ENCODE peak calls at places on chromosomes 2 and 18, in four cellular contexts. One of them, this sample, is unnamed.

GRCh38 chr2:47321411-47322031 is 81.4 kb upstream of the MSH2 start:
- DNase-seq in GM12878: no peak
- DNase-seq in A549: no peak
- DNase-seq in K562: no peak
- DNase-seq in this sample: no peak

GRCh38 chr2:236776695-236777251 is 207.1 kb downstream of the ACKR3 start:
- DNase-seq in GM12878: no peak
- DNase-seq in A549: peak
- DNase-seq in K562: no peak
- DNase-seq in this sample: no peak

GRCh38 chr2:205723174-205723573 is 40.9 kb downstream of the NRP2 start:
- DNase-seq in GM12878: no peak
- DNase-seq in A549: no peak
- DNase-seq in K562: no peak
- DNase-seq in this sample: no peak

GRCh38 chr2:45681675-45682074 is 30.2 kb downstream of the PRKCE start:
- DNase-seq in GM12878: no peak
- DNase-seq in A549: peak
- DNase-seq in K562: no peak
- DNase-seq in this sample: no peak

GRCh38 chr2:95316466-95317122 is 19.4 kb downstream of the KCNIP3 start:
- DNase-seq in GM12878: no peak
- DNase-seq in A549: no peak
- DNase-seq in K562: no peak
- DNase-seq in this sample: no peak

GRCh38 chr2:239589855-239590254 is 189.0 kb upstream of the HDAC4 start:
- DNase-seq in GM12878: no peak
- DNase-seq in A549: no peak
- DNase-seq in K562: no peak
- DNase-seq in this sample: peak

GRCh38 chr18:23135679-23136325 is 517 bp downstream of the CABLES1 start:
- DNase-seq in GM12878: no peak
- DNase-seq in A549: no peak
- DNase-seq in K562: no peak
- DNase-seq in this sample: no peak

GRCh38 chr2:184154438-184154837 is 443.9 kb upstream of the ZNF804A start:
- DNase-seq in GM12878: no peak
- DNase-seq in A549: no peak
- DNase-seq in K562: no peak
- DNase-seq in this sample: no peak

GRCh38 chr2:191249131-191249813 is 4.1 kb downstream of the MYO1B start:
- DNase-seq in GM12878: no peak
- DNase-seq in A549: no peak
- DNase-seq in K562: no peak
- DNase-seq in this sample: no peak

GRCh38 chr2:10297950-10298349 is 4.8 kb upstream of the HPCAL1 start:
- DNase-seq in GM12878: no peak
- DNase-seq in A549: peak
- DNase-seq in K562: peak
- DNase-seq in this sample: peak

GRCh38 chr2:12008425-12009061 is 262.1 kb downstream of the LPIN1 start:
- DNase-seq in GM12878: peak
- DNase-seq in A549: peak
- DNase-seq in K562: no peak
- DNase-seq in this sample: no peak

GRCh38 chr2:73290049-73290839 is 3.1 kb downstream of the EGR4 start:
- DNase-seq in GM12878: no peak
- DNase-seq in A549: peak
- DNase-seq in K562: no peak
- DNase-seq in this sample: no peak

GRCh38 chr2:150466770-150467640 is 20.5 kb downstream of the RND3 start:
- DNase-seq in GM12878: no peak
- DNase-seq in A549: no peak
- DNase-seq in K562: no peak
- DNase-seq in this sample: no peak

GRCh38 chr2:210991107-210991506 is 434.7 kb downstream of the CPS1 start:
- DNase-seq in GM12878: no peak
- DNase-seq in A549: no peak
- DNase-seq in K562: no peak
- DNase-seq in this sample: no peak

GRCh38 chr2:47767880-47768609 is 14.9 kb upstream of the MSH6 start:
- DNase-seq in GM12878: no peak
- DNase-seq in A549: peak
- DNase-seq in K562: peak
- DNase-seq in this sample: peak

GRCh38 chr2:41821167-41821566 is 226.7 kb upstream of the PKDCC start:
- DNase-seq in GM12878: no peak
- DNase-seq in A549: no peak
- DNase-seq in K562: no peak
- DNase-seq in this sample: no peak

GRCh38 chr2:227106845-227107759 is 56.9 kb downstream of the COL4A4 start:
- DNase-seq in GM12878: no peak
- DNase-seq in A549: peak
- DNase-seq in K562: peak
- DNase-seq in this sample: no peak

GRCh38 chr2:126315840-126316239 is 340.1 kb upstream of the GYPC start:
- DNase-seq in GM12878: no peak
- DNase-seq in A549: no peak
- DNase-seq in K562: no peak
- DNase-seq in this sample: no peak

GRCh38 chr2:1427086-1427485 is 13.8 kb downstream of the TPO start:
- DNase-seq in GM12878: no peak
- DNase-seq in A549: no peak
- DNase-seq in K562: no peak
- DNase-seq in this sample: no peak

GRCh38 chr2:154740360-154740759 is 41.9 kb downstream of the KCNJ3 start:
- DNase-seq in GM12878: no peak
- DNase-seq in A549: no peak
- DNase-seq in K562: no peak
- DNase-seq in this sample: no peak

GRCh38 chr18:28541276-28541930 is 364.5 kb upstream of the CDH2 start:
- DNase-seq in GM12878: no peak
- DNase-seq in A549: no peak
- DNase-seq in K562: no peak
- DNase-seq in this sample: peak

GRCh38 chr2:240032406-240033329 is 2.4 kb upstream of the OR6B2 start:
- DNase-seq in GM12878: no peak
- DNase-seq in A549: no peak
- DNase-seq in K562: no peak
- DNase-seq in this sample: no peak

GRCh38 chr2:27566628-27567027 is 16.2 kb upstream of the ZNF512 start:
- DNase-seq in GM12878: no peak
- DNase-seq in A549: no peak
- DNase-seq in K562: no peak
- DNase-seq in this sample: no peak

GRCh38 chr2:101902169-101902568 is 89.6 kb upstream of the IL1R2 start:
- DNase-seq in GM12878: no peak
- DNase-seq in A549: no peak
- DNase-seq in K562: no peak
- DNase-seq in this sample: no peak

GRCh38 chr2:210792000-210792399 is 235.6 kb downstream of the CPS1 start:
- DNase-seq in GM12878: no peak
- DNase-seq in A549: no peak
- DNase-seq in K562: no peak
- DNase-seq in this sample: no peak

GRCh38 chr2:86204458-86204857 is 5.2 kb downstream of the MRPL35 start:
- DNase-seq in GM12878: no peak
- DNase-seq in A549: no peak
- DNase-seq in K562: peak
- DNase-seq in this sample: no peak

GRCh38 chr2:36246320-36246990 is 109.1 kb upstream of the CRIM1 start:
- DNase-seq in GM12878: peak
- DNase-seq in A549: no peak
- DNase-seq in K562: no peak
- DNase-seq in this sample: no peak

GRCh38 chr2:158412206-158412605 is 44.3 kb downstream of the CCDC148 start:
- DNase-seq in GM12878: no peak
- DNase-seq in A549: no peak
- DNase-seq in K562: no peak
- DNase-seq in this sample: no peak

GRCh38 chr2:143128681-143129580 is at the start of gene ARHGAP15:
- DNase-seq in GM12878: peak
- DNase-seq in A549: no peak
- DNase-seq in K562: peak
- DNase-seq in this sample: no peak

GRCh38 chr18:36372902-36373301 is 75.4 kb downstream of the FHOD3 start:
- DNase-seq in GM12878: no peak
- DNase-seq in A549: no peak
- DNase-seq in K562: no peak
- DNase-seq in this sample: no peak

GRCh38 chr2:3536682-3537632 is 17.6 kb upstream of the ADI1 start:
- DNase-seq in GM12878: no peak
- DNase-seq in A549: peak
- DNase-seq in K562: peak
- DNase-seq in this sample: peak

DNA sequence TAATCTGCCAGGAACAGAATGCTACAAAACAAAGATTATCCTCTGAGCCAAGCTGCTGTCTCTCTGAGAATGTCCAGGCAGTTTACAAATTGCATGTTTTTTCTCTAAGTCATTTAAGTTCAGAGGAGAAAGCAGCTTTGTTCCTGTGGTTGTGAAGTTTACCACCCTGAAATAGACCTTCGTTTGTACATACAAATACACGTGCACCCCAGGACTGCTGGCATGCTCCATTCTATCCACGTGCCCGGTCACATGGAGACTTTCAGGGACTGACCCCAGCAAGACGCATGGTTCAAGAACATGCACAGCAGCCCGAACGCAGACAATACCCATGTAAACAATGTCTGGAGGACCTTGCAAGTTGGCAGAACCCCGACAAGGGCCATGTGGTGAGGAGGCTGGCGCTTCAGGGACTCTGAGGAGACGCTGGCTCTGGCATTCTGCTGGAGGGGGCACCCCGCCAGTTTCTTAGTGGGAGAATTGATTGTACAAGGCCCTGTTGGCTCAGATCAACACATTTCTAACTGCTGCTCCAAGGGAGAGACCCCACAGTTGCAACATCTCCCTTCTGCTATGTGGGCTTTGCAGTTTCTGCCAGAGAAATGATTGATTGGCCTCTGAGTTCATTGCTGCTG is 33.3 kb downstream of the FAM178B start:
- DNase-seq in GM12878: no peak
- DNase-seq in A549: no peak
- DNase-seq in K562: no peak
- DNase-seq in this sample: peak
- TF ChIP-seq EP300 in GM12878: no peak
- TF ChIP-seq EP300 in A549: no peak
- TF ChIP-seq EP300 in K562: no peak
- TF ChIP-seq EP300 in this sample: peak

GRCh38 chr2:186968277-186968676 is 119.3 kb upstream of the ZSWIM2 start:
- DNase-seq in GM12878: peak
- DNase-seq in A549: no peak
- DNase-seq in K562: no peak
- DNase-seq in this sample: no peak

GRCh38 chr2:186962085-186962747 is 113.2 kb upstream of the ZSWIM2 start:
- DNase-seq in GM12878: no peak
- DNase-seq in A549: no peak
- DNase-seq in K562: no peak
- DNase-seq in this sample: no peak

GRCh38 chr2:186966015-186966414 is 117.0 kb upstream of the ZSWIM2 start:
- DNase-seq in GM12878: no peak
- DNase-seq in A549: no peak
- DNase-seq in K562: no peak
- DNase-seq in this sample: no peak
- TF ChIP-seq EP300 in GM12878: no peak
- TF ChIP-seq EP300 in A549: no peak
- TF ChIP-seq EP300 in K562: no peak
- TF ChIP-seq EP300 in this sample: no peak

GRCh38 chr2:237907144-237907543 is 47.7 kb downstream of the RAMP1 start:
- DNase-seq in GM12878: no peak
- DNase-seq in A549: no peak
- DNase-seq in K562: no peak
- DNase-seq in this sample: no peak

GRCh38 chr2:237901932-237902846 is 42.8 kb downstream of the RAMP1 start:
- DNase-seq in GM12878: no peak
- DNase-seq in A549: no peak
- DNase-seq in K562: no peak
- DNase-seq in this sample: peak

GRCh38 chr2:237909075-237909695 is 49.8 kb downstream of the RAMP1 start:
- DNase-seq in GM12878: no peak
- DNase-seq in A549: no peak
- DNase-seq in K562: no peak
- DNase-seq in this sample: peak

GRCh38 chr2:237900891-237901831 is 41.7 kb downstream of the RAMP1 start:
- DNase-seq in GM12878: no peak
- DNase-seq in A549: no peak
- DNase-seq in K562: no peak
- DNase-seq in this sample: peak

DNA sequence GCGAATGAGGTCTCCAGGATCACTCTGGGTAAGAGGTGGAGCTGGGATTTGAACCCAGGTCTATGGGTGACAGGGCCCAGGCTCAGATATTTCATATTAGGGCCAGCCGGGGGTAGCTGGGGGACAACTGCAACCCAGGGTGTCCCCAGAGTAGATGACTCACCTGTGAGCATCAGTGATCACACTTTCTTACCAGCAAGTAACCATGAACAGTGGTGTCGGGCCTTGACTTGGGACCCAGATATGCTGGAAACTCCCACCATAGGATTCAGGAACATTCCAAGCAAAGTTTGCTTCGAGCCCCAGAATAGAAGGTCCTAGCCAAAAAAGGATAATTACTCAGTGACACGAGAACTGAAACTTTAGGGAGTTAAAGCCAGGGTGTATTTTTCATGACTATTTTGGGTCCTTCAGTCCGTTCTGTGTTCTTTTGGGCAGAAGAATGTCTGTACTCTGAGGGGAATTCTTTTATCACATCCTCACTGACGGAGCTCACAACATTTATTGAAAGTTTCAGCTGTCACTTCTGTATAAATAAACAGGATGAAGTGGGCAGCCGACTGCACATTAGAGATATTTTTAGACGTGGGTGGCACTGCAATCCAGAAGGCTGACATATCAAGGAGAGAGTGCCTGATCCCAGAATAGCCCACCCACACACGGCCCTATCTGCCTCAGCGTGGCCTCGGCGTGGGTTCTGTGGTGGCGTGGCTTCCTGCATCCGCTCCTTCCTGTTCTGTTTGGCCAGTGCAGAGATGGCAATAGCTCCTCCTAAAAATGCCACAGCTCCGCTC is 45.6 kb downstream of the RAMP1 start:
- DNase-seq in GM12878: peak
- DNase-seq in A549: no peak
- DNase-seq in K562: no peak
- DNase-seq in this sample: peak
- TF ChIP-seq EP300 in GM12878: peak
- TF ChIP-seq EP300 in A549: no peak
- TF ChIP-seq EP300 in K562: no peak
- TF ChIP-seq EP300 in this sample: peak

DNA sequence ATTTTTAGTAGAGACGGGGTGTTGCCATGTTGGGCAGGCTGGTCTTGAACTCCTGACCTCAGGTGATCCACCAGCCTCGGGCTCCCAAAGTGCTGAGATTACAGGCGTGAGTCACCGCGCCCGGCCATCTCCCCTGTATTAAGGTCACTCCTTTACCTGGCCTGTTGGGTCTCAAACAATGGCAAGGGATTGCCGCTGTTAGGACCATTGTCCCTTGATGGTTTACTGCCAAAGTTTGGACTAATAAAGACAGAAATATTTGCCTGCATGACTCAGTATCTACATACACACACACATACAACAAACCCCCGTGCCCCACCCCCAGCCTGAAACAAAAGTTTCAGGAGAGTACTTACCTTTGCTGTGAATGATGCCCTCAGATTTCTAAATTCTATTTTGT is 16.5 kb downstream of the PARD3B start:
- DNase-seq in GM12878: no peak
- DNase-seq in A549: no peak
- DNase-seq in K562: no peak
- DNase-seq in this sample: no peak
- TF ChIP-seq EP300 in GM12878: no peak
- TF ChIP-seq EP300 in A549: no peak
- TF ChIP-seq EP300 in K562: no peak
- TF ChIP-seq EP300 in this sample: no peak